ENCODE peak calls at places on chromosomes 16 and 17, in ten cellular contexts. G, M, B, Y, N, T, S, I, H and W are unnamed samples.

GRCh38 chr17:18379246-18380146 is 1.9 kb downstream of the EVPLL start:
- DNase-seq in G (no peak), M (no peak), B (no peak), Y (no peak), N (no peak), T (no peak), S (no peak), I (no peak), H (no peak), W (peak; percentile 8)

GRCh38 chr17:57607553-57608120 is 137.5 kb downstream of the CCDC182 start:
- DNase-seq in G (no peak), M (no peak), B (no peak), Y (no peak), N (peak; percentile 64), T (no peak), S (no peak), I (peak; percentile 82), H (no peak), W (no peak)

GRCh38 chr17:39527220-39527813 is 66.0 kb downstream of the CDK12 start:
- DNase-seq in G (no peak), M (no peak), B (no peak), Y (no peak), N (no peak), T (no peak), S (no peak), I (peak; percentile 19), H (peak; percentile 43), W (no peak)

GRCh38 chr16:67013823-67014640 is 14.9 kb upstream of the CBFB start:
- DNase-seq in G (peak; percentile 41), M (no peak), B (peak; percentile 67), Y (peak; percentile 37), N (peak; percentile 44), T (peak; percentile 63), S (peak; percentile 31), I (peak; percentile 73), H (peak; percentile 68), W (peak; percentile 78)

GRCh38 chr17:63675607-63676539 is 24.1 kb downstream of the LIMD2 start:
- DNase-seq in G (no peak), M (peak; percentile 51), B (no peak), Y (peak; percentile 63), N (peak; percentile 73), T (peak; percentile 90), S (peak; percentile 17), I (no peak), H (peak; percentile 76), W (no peak)

GRCh38 chr16:83366228-83366627 is 441.6 kb upstream of the HSBP1 start:
- DNase-seq in G (no peak), M (no peak), B (no peak), Y (no peak), N (no peak), T (no peak), S (no peak), I (no peak), H (no peak), W (no peak)

GRCh38 chr16:13098536-13098935 is 197.1 kb downstream of the SHISA9 start:
- DNase-seq in G (no peak), M (no peak), B (no peak), Y (peak; percentile 66), N (no peak), T (no peak), S (no peak), I (no peak), H (no peak), W (no peak)

GRCh38 chr17:3004925-3005324 is 58.5 kb downstream of the OR1D5 start:
- DNase-seq in G (no peak), M (no peak), B (no peak), Y (no peak), N (no peak), T (no peak), S (no peak), I (no peak), H (peak; percentile 19), W (no peak)

GRCh38 chr17:9139695-9140094 is 118.4 kb downstream of the NTN1 start:
- DNase-seq in G (no peak), M (no peak), B (no peak), Y (no peak), N (no peak), T (no peak), S (no peak), I (no peak), H (no peak), W (no peak)

GRCh38 chr16:89383095-89384003 is 107.0 kb downstream of the ANKRD11 start:
- DNase-seq in G (no peak), M (no peak), B (no peak), Y (no peak), N (peak; percentile 77), T (peak; percentile 71), S (no peak), I (no peak), H (no peak), W (no peak)

GRCh38 chr16:87190288-87191240 is 126.6 kb downstream of the C16orf95 start:
- DNase-seq in G (no peak), M (no peak), B (no peak), Y (no peak), N (no peak), T (no peak), S (no peak), I (no peak), H (peak; percentile 46), W (no peak)

GRCh38 chr16:15502041-15502725 is 67.8 kb downstream of the BMERB1 start:
- DNase-seq in G (no peak), M (peak; percentile 87), B (no peak), Y (peak; percentile 87), N (peak; percentile 83), T (no peak), S (no peak), I (no peak), H (peak; percentile 92), W (no peak)

GRCh38 chr17:45149669-45150603 is 1.7 kb downstream of the HEXIM1 start:
- DNase-seq in G (no peak), M (no peak), B (no peak), Y (no peak), N (no peak), T (peak; percentile 64), S (peak; percentile 70), I (peak; percentile 26), H (peak; percentile 71), W (no peak)

GRCh38 chr17:18129041-18129502 is 20.5 kb downstream of the MYO15A start:
- DNase-seq in G (no peak), M (no peak), B (no peak), Y (peak; percentile 53), N (peak; percentile 53), T (no peak), S (peak; percentile 41), I (peak; percentile 20), H (peak; percentile 10), W (no peak)

GRCh38 chr17:41071606-41072375 is 6.1 kb upstream of the KRTAP2-4 start:
- DNase-seq in G (no peak), M (no peak), B (no peak), Y (no peak), N (no peak), T (no peak), S (no peak), I (no peak), H (no peak), W (no peak)

GRCh38 chr17:1515640-1516402 is 591 bp downstream of the INPP5K start:
- DNase-seq in G (no peak), M (peak; percentile 83), B (peak; percentile 45), Y (peak; percentile 78), N (peak; percentile 83), T (peak; percentile 55), S (peak; percentile 40), I (peak; percentile 42), H (peak; percentile 87), W (peak; percentile 81)

GRCh38 chr16:52976539-52977167 is 76.0 kb downstream of the CHD9NB start:
- DNase-seq in G (no peak), M (no peak), B (no peak), Y (peak; percentile 0), N (peak; percentile 34), T (no peak), S (no peak), I (no peak), H (peak; percentile 38), W (peak; percentile 47)

GRCh38 chr16:59339871-59340270 is 605.8 kb upstream of the GOT2 start:
- DNase-seq in G (no peak), M (no peak), B (no peak), Y (no peak), N (no peak), T (no peak), S (no peak), I (no peak), H (no peak), W (no peak)

GRCh38 chr17:74408262-74408661 is 23.6 kb upstream of the GPRC5C start:
- DNase-seq in G (no peak), M (no peak), B (no peak), Y (no peak), N (no peak), T (peak; percentile 31), S (no peak), I (no peak), H (peak; percentile 58), W (no peak)

GRCh38 chr16:17828012-17828411 is 357.3 kb upstream of the XYLT1 start:
- DNase-seq in G (no peak), M (peak; percentile 83), B (no peak), Y (peak; percentile 60), N (peak; percentile 4), T (no peak), S (no peak), I (no peak), H (no peak), W (no peak)

GRCh38 chr17:2924211-2924610 is 128.0 kb downstream of the RAP1GAP2 start:
- DNase-seq in G (no peak), M (no peak), B (no peak), Y (no peak), N (peak; percentile 14), T (no peak), S (no peak), I (no peak), H (no peak), W (no peak)

GRCh38 chr17:58310511-58311428 is 17.8 kb downstream of the TSPOAP1 start:
- DNase-seq in G (no peak), M (no peak), B (no peak), Y (no peak), N (no peak), T (no peak), S (peak; percentile 78), I (no peak), H (no peak), W (peak; percentile 24)

GRCh38 chr16:77918792-77919707 is 103.3 kb upstream of the CLEC3A start:
- DNase-seq in G (no peak), M (no peak), B (no peak), Y (no peak), N (no peak), T (no peak), S (no peak), I (no peak), H (no peak), W (no peak)

GRCh38 chr16:78478267-78478821 is 378.9 kb downstream of the WWOX start:
- DNase-seq in G (no peak), M (no peak), B (no peak), Y (no peak), N (no peak), T (no peak), S (no peak), I (peak; percentile 45), H (no peak), W (no peak)

GRCh38 chr16:87507351-87508069 is 14.7 kb upstream of the ZCCHC14 start:
- DNase-seq in G (no peak), M (no peak), B (no peak), Y (no peak), N (no peak), T (no peak), S (peak; percentile 77), I (no peak), H (peak; percentile 27), W (no peak)

GRCh38 chr17:51848451-51848850 is 310.1 kb downstream of the CA10 start:
- DNase-seq in G (no peak), M (no peak), B (no peak), Y (no peak), N (peak; percentile 17), T (no peak), S (no peak), I (no peak), H (no peak), W (no peak)

GRCh38 chr17:6303664-6304063 is 131.3 kb downstream of the AIPL1 start:
- DNase-seq in G (no peak), M (no peak), B (no peak), Y (peak; percentile 15), N (peak; percentile 41), T (no peak), S (no peak), I (no peak), H (peak; percentile 54), W (peak; percentile 25)

GRCh38 chr16:31092330-31092729 is 2.3 kb downstream of the VKORC1 start:
- DNase-seq in G (no peak), M (no peak), B (no peak), Y (peak; percentile 68), N (no peak), T (no peak), S (no peak), I (no peak), H (no peak), W (no peak)